ENCODE peak calls at places on chromosomes 4 and X, in ten cellular contexts. O, J, R, B, P, S, X, F, H and W are unnamed samples.
A peak's percentile ranks its signal among the peaks of the same experiment; 100 is the strongest.

GRCh38 chrX:117834076-117834475 is 282.5 kb downstream of the KLHL13 start:
- DNase-seq in O (no peak), J (no peak), R (no peak), B (no peak), P (no peak), S (no peak), X (no peak), F (no peak), H (no peak), W (no peak)

GRCh38 chrX:103254921-103255455 is at the start of gene TCEAL8:
- DNase-seq in O (peak; percentile 77), J (peak; percentile 74), R (peak; percentile 35), B (peak; percentile 84), P (peak; percentile 65), S (peak; percentile 32), X (peak; percentile 52), F (peak; percentile 89), H (peak; percentile 79), W (peak; percentile 84)

GRCh38 chr4:41394362-41394960 is 137.7 kb downstream of the UCHL1 start:
- DNase-seq in O (no peak), J (no peak), R (no peak), B (no peak), P (peak; percentile 4), S (no peak), X (no peak), F (no peak), H (no peak), W (no peak)

GRCh38 chr4:170226288-170226687 is 136.5 kb upstream of the AADAT start:
- DNase-seq in O (no peak), J (no peak), R (no peak), B (no peak), P (no peak), S (no peak), X (no peak), F (no peak), H (no peak), W (no peak)

GRCh38 chr4:61298178-61298740 is 98.1 kb downstream of the ADGRL3 start:
- DNase-seq in O (no peak), J (no peak), R (no peak), B (no peak), P (no peak), S (no peak), X (no peak), F (no peak), H (no peak), W (no peak)

GRCh38 chr4:184911310-184911709 is 85.5 kb upstream of the ACSL1 start:
- DNase-seq in O (peak; percentile 29), J (peak; percentile 37), R (no peak), B (no peak), P (peak; percentile 10), S (peak; percentile 2), X (no peak), F (no peak), H (peak; percentile 38), W (peak; percentile 21)

GRCh38 chr4:6916587-6917444 is 7.2 kb downstream of the TBC1D14 start:
- DNase-seq in O (no peak), J (peak; percentile 53), R (no peak), B (no peak), P (peak; percentile 31), S (no peak), X (no peak), F (peak; percentile 76), H (peak; percentile 70), W (peak; percentile 79)

GRCh38 chrX:48498374-48498809 is 10.4 kb upstream of the PORCN start:
- DNase-seq in O (peak; percentile 39), J (no peak), R (no peak), B (no peak), P (peak; percentile 64), S (no peak), X (no peak), F (no peak), H (no peak), W (no peak)

GRCh38 chr4:101527186-101527585 is 179.9 kb upstream of the PPP3CA start:
- DNase-seq in O (no peak), J (peak; percentile 56), R (no peak), B (no peak), P (no peak), S (no peak), X (peak; percentile 50), F (no peak), H (no peak), W (peak; percentile 89)

GRCh38 chr4:10083861-10084641 is 32.5 kb downstream of the WDR1 start:
- DNase-seq in O (no peak), J (no peak), R (no peak), B (no peak), P (no peak), S (no peak), X (no peak), F (peak; percentile 44), H (peak; percentile 24), W (peak; percentile 0)

DNA sequence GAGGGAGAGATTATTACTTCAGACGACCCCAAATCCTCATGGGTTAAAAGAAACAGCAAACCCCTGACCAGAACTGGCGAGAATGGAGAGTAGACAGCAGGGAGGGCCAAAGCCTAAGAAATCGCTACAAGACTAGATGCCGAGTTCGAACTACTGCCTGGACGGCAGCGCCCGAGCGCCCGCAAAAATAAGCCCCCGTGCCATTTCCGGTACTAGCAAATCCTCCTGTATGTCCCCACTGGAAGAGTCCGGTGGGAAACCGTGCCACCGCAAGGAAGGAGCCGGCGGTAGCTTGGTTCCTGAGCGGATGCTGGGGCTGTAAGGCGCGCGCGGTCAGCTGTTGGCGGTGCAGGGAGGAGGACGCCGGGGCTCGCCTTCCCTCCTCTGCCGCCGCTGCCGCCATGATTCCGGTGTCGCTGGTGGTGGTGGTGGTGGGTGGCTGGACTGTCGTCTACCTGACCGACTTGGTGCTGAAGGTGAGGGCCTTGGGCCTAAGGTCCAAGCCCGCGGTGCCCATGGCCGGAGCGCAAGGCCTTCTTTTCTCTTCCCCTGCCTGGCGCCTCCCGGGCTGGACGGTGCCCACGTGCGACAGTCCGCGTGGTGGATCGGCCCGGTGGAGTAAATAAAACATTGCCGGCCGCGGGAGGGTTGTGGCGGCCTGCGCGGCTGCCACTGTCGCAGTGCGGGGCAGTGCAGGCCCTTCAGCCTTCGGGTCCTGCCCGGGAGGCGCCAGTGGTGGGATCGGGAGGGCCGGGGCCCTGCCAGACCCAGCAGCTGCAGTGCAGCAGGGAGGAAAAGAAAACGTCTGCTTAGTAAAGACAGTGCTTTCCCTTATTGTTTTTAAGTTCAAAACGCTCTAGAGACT is at the start of gene MBTPS2:
- DNase-seq in O (peak; percentile 93), J (peak; percentile 93), R (peak; percentile 75), B (peak; percentile 82), P (peak; percentile 92), S (peak; percentile 81), X (peak; percentile 44), F (peak; percentile 84), H (peak; percentile 84), W (peak; percentile 86)
- TF ChIP-seq CTCF in O (peak; percentile 9), J (peak; percentile 6), R (no peak), B (peak; percentile 20), P (peak; percentile 37), S (peak; percentile 26), X (peak; percentile 13), F (no peak), H (no peak), W (no peak)

DNA sequence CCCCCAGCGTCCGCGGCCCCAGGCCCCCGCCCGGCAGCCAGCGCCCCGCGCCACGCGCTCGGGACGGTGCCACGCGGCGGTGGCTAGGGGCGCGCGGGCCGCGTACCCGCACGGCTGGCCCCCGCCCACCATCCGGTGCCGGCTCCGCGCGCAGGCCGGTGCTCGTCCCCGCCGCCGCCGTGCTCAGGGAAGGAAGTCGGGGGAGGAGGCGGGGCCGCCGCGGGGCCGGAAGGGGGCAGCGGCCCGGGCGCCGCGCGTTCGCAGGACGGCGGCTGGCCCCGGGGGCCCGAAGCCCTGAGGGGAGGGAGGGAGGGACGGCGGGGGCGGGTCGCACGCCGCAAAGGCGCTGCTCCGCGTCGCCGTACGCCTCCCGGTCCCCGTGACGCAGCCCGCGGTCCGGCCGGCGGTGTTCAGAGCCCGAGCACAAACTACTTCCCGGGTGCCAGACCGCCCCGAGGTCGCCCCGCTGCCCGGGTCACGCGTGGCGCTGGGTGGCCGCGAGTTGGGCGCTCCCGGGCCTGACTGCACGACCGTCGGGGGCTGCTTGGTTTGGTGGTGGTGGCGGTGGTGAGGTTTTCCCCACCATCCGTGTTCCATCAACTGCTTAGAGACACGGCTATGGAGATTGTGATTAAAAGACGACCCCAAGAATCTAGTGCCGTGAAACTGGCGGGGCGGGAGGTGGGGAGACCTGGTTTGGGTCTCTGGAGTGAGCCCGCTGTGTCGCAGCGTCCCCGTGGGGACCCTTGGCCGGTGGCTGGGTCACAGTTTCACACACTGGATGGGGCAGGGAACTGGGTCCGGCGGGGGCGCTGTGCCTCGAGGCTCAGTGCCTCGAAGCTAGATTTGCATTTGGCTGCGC is at the start of gene DCTD:
- DNase-seq in O (peak; percentile 66), J (peak; percentile 95), R (peak; percentile 54), B (peak; percentile 68), P (peak; percentile 75), S (no peak), X (peak; percentile 87), F (peak; percentile 88), H (peak; percentile 82), W (peak; percentile 86)
- TF ChIP-seq CTCF in O (peak; percentile 43), J (peak; percentile 61), R (peak; percentile 42), B (peak; percentile 53), P (peak; percentile 47), S (peak; percentile 48), X (peak; percentile 52), F (peak; percentile 47), H (peak; percentile 23), W (peak; percentile 16)

GRCh38 chr4:139889901-139890300 is 224.3 kb downstream of the MGST2 start:
- DNase-seq in O (no peak), J (no peak), R (no peak), B (no peak), P (no peak), S (no peak), X (no peak), F (no peak), H (no peak), W (no peak)

GRCh38 chr4:139896242-139896752 is 230.7 kb downstream of the MGST2 start:
- DNase-seq in O (no peak), J (no peak), R (no peak), B (no peak), P (no peak), S (no peak), X (no peak), F (no peak), H (no peak), W (no peak)

GRCh38 chr4:139890810-139891209 is 225.2 kb downstream of the MGST2 start:
- DNase-seq in O (peak; percentile 77), J (no peak), R (no peak), B (no peak), P (peak; percentile 79), S (no peak), X (no peak), F (no peak), H (no peak), W (no peak)

GRCh38 chr4:139889194-139889762 is 223.7 kb downstream of the MGST2 start:
- DNase-seq in O (no peak), J (no peak), R (no peak), B (no peak), P (no peak), S (no peak), X (no peak), F (no peak), H (no peak), W (peak; percentile 28)

GRCh38 chr4:139892973-139893736 is 227.5 kb downstream of the MGST2 start:
- DNase-seq in O (no peak), J (no peak), R (no peak), B (no peak), P (no peak), S (no peak), X (no peak), F (no peak), H (no peak), W (no peak)
- TF ChIP-seq CTCF in O (no peak), J (no peak), R (no peak), B (no peak), P (no peak), S (no peak), X (no peak), F (no peak), H (no peak), W (no peak)

GRCh38 chr4:24514808-24515207 is 69.5 kb downstream of the DHX15 start:
- DNase-seq in O (no peak), J (no peak), R (no peak), B (no peak), P (no peak), S (no peak), X (no peak), F (no peak), H (no peak), W (no peak)
- TF ChIP-seq CTCF in O (peak; percentile 27), J (peak; percentile 12), R (no peak), B (no peak), P (peak; percentile 33), S (peak; percentile 13), X (peak; percentile 22), F (no peak), H (no peak), W (no peak)